ENCODE peak calls at places on chromosomes 3 and 15, in ten cellular contexts. D is NCI-H774; I is pons; K is mucosa of descending colon; O is LoVo; J is frontal cortex; T is GM12892; N is stimulated activated CD4-positive, alpha-beta T cell treated with anti-CD3 and anti-CD28 coated beads, Interleukin-1b, Interleukin-23, amount 100 ng/mL, for 4 hours; H is ecto neural progenitor cell; V is psoas muscle. S is an unnamed sample.

GRCh38 chr3:50278868-50279224 is at the start of gene LSMEM2:
- DNase-seq in D (no peak), I (no peak), K (no peak), O (no peak), J (peak; percentile 47), T (no peak), N (no peak), H (no peak), V (peak; percentile 65), S (no peak)

GRCh38 chr3:172869356-172869755 is 118.8 kb downstream of the ECT2 start:
- DNase-seq in D (no peak), I (no peak), K (peak; percentile 85), O (peak; percentile 71), J (no peak), T (no peak), N (no peak), H (no peak), V (no peak), S (no peak)

GRCh38 chr3:29004885-29005599 is 275.8 kb upstream of the RBMS3 start:
- DNase-seq in D (no peak), I (no peak), K (no peak), O (no peak), J (no peak), T (no peak), N (no peak), H (no peak), V (no peak), S (no peak)

GRCh38 chr3:172981407-172981983 is 159.5 kb downstream of the SPATA16 start:
- DNase-seq in D (no peak), I (no peak), K (no peak), O (no peak), J (no peak), T (no peak), N (no peak), H (no peak), V (no peak), S (no peak)

GRCh38 chr3:14564741-14565140 is 24.6 kb upstream of the GRIP2 start:
- DNase-seq in D (no peak), I (no peak), K (peak; percentile 22), O (peak; percentile 24), J (no peak), T (no peak), N (no peak), H (no peak), V (no peak), S (no peak)

GRCh38 chr15:43516801-43517353 is 531 bp upstream of the MAP1A start:
- DNase-seq in D (no peak), I (peak; percentile 58), K (no peak), O (no peak), J (no peak), T (no peak), N (no peak), H (no peak), V (no peak), S (no peak)

GRCh38 chr3:89246326-89246725 is 138.9 kb downstream of the EPHA3 start:
- DNase-seq in D (no peak), I (no peak), K (no peak), O (no peak), J (no peak), T (no peak), N (no peak), H (no peak), V (no peak), S (no peak)

GRCh38 chr3:158702815-158703481 is 29.3 kb downstream of the RARRES1 start:
- DNase-seq in D (no peak), I (no peak), K (no peak), O (no peak), J (no peak), T (no peak), N (no peak), H (no peak), V (no peak), S (no peak)

GRCh38 chr3:144114767-144115166 is 143.1 kb downstream of the DIPK2A start:
- DNase-seq in D (no peak), I (no peak), K (no peak), O (no peak), J (no peak), T (no peak), N (no peak), H (no peak), V (no peak), S (no peak)

GRCh38 chr3:140494970-140495369 is 182.9 kb upstream of the TRIM42 start:
- DNase-seq in D (no peak), I (no peak), K (no peak), O (no peak), J (no peak), T (no peak), N (no peak), H (no peak), V (no peak), S (no peak)

GRCh38 chr3:129441782-129442181 is 1.8 kb downstream of the IFT122 start:
- DNase-seq in D (no peak), I (peak; percentile 71), K (no peak), O (no peak), J (no peak), T (no peak), N (no peak), H (no peak), V (no peak), S (no peak)

GRCh38 chr3:6120786-6121185 is 740.1 kb upstream of the GRM7 start:
- DNase-seq in D (no peak), I (no peak), K (no peak), O (no peak), J (no peak), T (no peak), N (no peak), H (no peak), V (no peak), S (no peak)

GRCh38 chr15:59797756-59798604 is 108.9 kb upstream of the BNIP2 start:
- DNase-seq in D (no peak), I (no peak), K (no peak), O (no peak), J (no peak), T (no peak), N (no peak), H (no peak), V (no peak), S (no peak)

GRCh38 chr3:38327335-38328009 is 19.1 kb upstream of the XYLB start:
- DNase-seq in D (no peak), I (no peak), K (no peak), O (peak; percentile 4), J (no peak), T (no peak), N (no peak), H (no peak), V (no peak), S (no peak)

S was measured in NCI-H1417 treated with DMSO at 0.1 percent for 48 hours.